ENCODE peak calls at places on chromosomes 11 and 22, in four cellular contexts. S is AG10803, A is AG09309, P is RWPE2. T is an unnamed sample.

GRCh38 chr22:19959587-19960490 is 18.2 kb upstream of the TXNRD2 start:
- DNase-seq in S (no peak), A (no peak), P (peak), T (no peak)

GRCh38 chr11:131025421-131026126 is 109.3 kb upstream of the SNX19 start:
- DNase-seq in S (no peak), A (no peak), P (no peak), T (no peak)

GRCh38 chr11:44033411-44033850 is 14.3 kb upstream of the ACCSL start:
- DNase-seq in S (no peak), A (no peak), P (no peak), T (no peak)

GRCh38 chr11:130054966-130055365 is 14.7 kb upstream of the APLP2 start:
- DNase-seq in S (no peak), A (no peak), P (no peak), T (no peak)

GRCh38 chr11:34299284-34299961 is 58.4 kb downstream of the ABTB2 start:
- DNase-seq in S (no peak), A (no peak), P (no peak), T (no peak)

GRCh38 chr11:107591098-107591445 is at the start of gene ELMOD1:
- DNase-seq in S (peak), A (no peak), P (peak), T (peak)

GRCh38 chr11:63882555-63883242 is 34.3 kb downstream of the RCOR2 start:
- DNase-seq in S (no peak), A (no peak), P (no peak), T (no peak)

GRCh38 chr22:47994899-47995573 is 1232.6 kb downstream of the TBC1D22A start:
- DNase-seq in S (no peak), A (no peak), P (no peak), T (no peak)

GRCh38 chr11:60316317-60316716 is 10.7 kb upstream of the MS4A6E start:
- DNase-seq in S (no peak), A (no peak), P (no peak), T (no peak)

GRCh38 chr11:112605093-112605666 is 344.5 kb upstream of the PLET1 start:
- DNase-seq in S (peak), A (peak), P (no peak), T (no peak)

GRCh38 chr11:75547617-75548054 is 14.4 kb upstream of the SERPINH1 start:
- DNase-seq in S (peak), A (no peak), P (no peak), T (peak)

GRCh38 chr11:1546077-1546535 is 26.0 kb downstream of the DUSP8 start:
- DNase-seq in S (no peak), A (no peak), P (no peak), T (no peak)

GRCh38 chr11:14141676-14142075 is 179.2 kb downstream of the SPON1 start:
- DNase-seq in S (peak), A (no peak), P (no peak), T (peak)

GRCh38 chr22:49007013-49007653 is 820.5 kb downstream of the BRD1 start:
- DNase-seq in S (no peak), A (no peak), P (no peak), T (no peak)

GRCh38 chr22:39748877-39749276 is 144.7 kb downstream of the ENTHD1 start:
- DNase-seq in S (peak), A (peak), P (no peak), T (peak)

GRCh38 chr11:118010738-118011461 is 24.7 kb downstream of the IL10RA start:
- DNase-seq in S (no peak), A (no peak), P (no peak), T (no peak)

GRCh38 chr22:30392661-30393321 is 4.0 kb upstream of the SEC14L2 start:
- DNase-seq in S (no peak), A (no peak), P (no peak), T (no peak)

GRCh38 chr22:36211237-36211881 is 9.8 kb upstream of the APOL4 start:
- DNase-seq in S (peak), A (no peak), P (no peak), T (peak)

GRCh38 chr22:37604875-37605274 is 3.8 kb upstream of the GGA1 start:
- DNase-seq in S (no peak), A (no peak), P (no peak), T (no peak)

GRCh38 chr11:6315811-6316425 is 4.4 kb downstream of the CAVIN3 start:
- DNase-seq in S (peak), A (no peak), P (no peak), T (peak)

GRCh38 chr11:131504199-131504949 is 134.0 kb downstream of the NTM start:
- DNase-seq in S (peak), A (no peak), P (no peak), T (no peak)

GRCh38 chr22:49210606-49211005 is 617.1 kb downstream of the BRD1 start:
- DNase-seq in S (no peak), A (no peak), P (no peak), T (no peak)

GRCh38 chr11:451738-452137 is 1.7 kb downstream of the PTDSS2 start:
- DNase-seq in S (no peak), A (no peak), P (no peak), T (no peak)

GRCh38 chr11:69567951-69568808 is 72.8 kb upstream of the CCND1 start:
- DNase-seq in S (peak), A (no peak), P (no peak), T (no peak)

GRCh38 chr22:21593406-21594232 is 26.1 kb downstream of the UBE2L3 start:
- DNase-seq in S (no peak), A (no peak), P (no peak), T (no peak)

GRCh38 chr11:126736682-126737404 is 263.7 kb downstream of the KIRREL3 start:
- DNase-seq in S (no peak), A (no peak), P (no peak), T (no peak)

GRCh38 chr11:2999464-2999998 is 7.4 kb upstream of the NAP1L4 start:
- DNase-seq in S (no peak), A (no peak), P (no peak), T (no peak)

GRCh38 chr11:102780491-102780918 is at the start of gene MMP10:
- DNase-seq in S (peak), A (no peak), P (no peak), T (peak)
- TF ChIP-seq CTCF in S (peak), A (peak), P (peak), T (peak)

DNA sequence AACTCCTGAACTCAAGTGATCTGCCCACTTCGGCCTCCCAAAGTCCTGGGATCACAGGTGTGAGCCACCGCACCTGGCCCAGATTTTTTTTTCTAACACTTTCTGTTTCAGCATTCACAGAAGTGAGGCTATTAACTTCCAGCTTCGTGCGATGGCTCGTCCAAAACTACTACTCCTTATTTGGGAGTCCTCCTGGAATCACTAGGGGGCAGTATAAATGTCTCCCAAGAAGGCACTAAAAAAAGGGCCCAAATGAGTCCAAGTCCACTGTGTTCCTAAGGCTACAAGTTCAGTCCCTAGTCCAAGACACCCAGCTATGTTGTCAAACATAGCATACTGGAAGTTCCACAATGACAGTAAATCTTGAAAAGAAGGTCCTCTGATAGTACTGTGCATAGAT is 63.2 kb upstream of the BIRC3 start:
- DNase-seq in S (no peak), A (no peak), P (no peak), T (no peak)
- TF ChIP-seq CTCF in S (peak), A (peak), P (peak), T (peak)

GRCh38 chr11:65423516-65424199 is 1.1 kb downstream of the NEAT1 start:
- DNase-seq in S (peak), A (peak), P (peak), T (no peak)

GRCh38 chr11:65421204-65422103 is 1.1 kb upstream of the NEAT1 start:
- DNase-seq in S (peak), A (peak), P (peak), T (peak)

GRCh38 chr11:65420506-65421203 is 1.9 kb upstream of the NEAT1 start:
- DNase-seq in S (no peak), A (no peak), P (no peak), T (no peak)

GRCh38 chr11:65422633-65423515 is at the start of gene NEAT1:
- DNase-seq in S (peak), A (peak), P (peak), T (peak)

GRCh38 chr11:65422104-65422632 is 430 bp upstream of the NEAT1 start:
- DNase-seq in S (peak), A (peak), P (peak), T (peak)
- TF ChIP-seq CTCF in S (no peak), A (no peak), P (no peak), T (no peak)

DNA sequence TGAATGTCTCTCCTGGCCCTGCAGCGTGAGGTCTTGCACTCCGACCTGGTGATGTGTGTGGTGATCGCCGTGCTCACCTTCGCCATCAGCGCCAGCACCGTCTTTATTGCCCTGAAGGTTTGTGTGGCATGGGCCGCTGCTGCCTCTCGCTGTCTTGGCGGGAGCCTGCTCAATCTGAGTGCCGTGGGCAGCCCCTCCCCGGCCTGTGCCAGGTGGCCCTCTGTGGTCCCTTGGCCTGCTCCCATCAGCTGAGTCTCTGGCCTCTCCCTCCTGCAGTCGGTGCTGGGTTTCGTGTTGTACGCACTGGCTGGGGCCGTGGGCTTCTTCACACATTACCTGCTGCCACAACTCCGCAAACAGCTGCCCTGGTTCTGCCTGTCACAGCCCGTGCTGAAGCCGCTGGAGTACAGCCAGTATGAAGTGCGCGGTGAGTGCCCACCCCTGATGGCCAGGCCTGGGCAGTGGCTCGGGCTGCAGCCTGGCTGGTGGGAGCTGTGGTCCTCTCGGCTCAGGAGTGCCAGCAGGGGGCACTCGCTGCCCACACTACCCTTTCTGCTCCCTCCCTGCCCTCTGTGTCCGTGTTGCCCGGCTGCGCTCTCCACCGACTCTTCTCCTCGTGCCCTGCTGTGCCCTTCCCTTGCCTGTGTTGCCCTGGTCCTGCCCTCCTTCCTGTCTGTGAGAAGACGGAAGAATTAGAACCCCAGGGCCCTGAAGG is 10.2 kb downstream of the PCNX3 start:
- DNase-seq in S (peak), A (no peak), P (no peak), T (peak)
- TF ChIP-seq CTCF in S (peak), A (peak), P (peak), T (peak)

DNA sequence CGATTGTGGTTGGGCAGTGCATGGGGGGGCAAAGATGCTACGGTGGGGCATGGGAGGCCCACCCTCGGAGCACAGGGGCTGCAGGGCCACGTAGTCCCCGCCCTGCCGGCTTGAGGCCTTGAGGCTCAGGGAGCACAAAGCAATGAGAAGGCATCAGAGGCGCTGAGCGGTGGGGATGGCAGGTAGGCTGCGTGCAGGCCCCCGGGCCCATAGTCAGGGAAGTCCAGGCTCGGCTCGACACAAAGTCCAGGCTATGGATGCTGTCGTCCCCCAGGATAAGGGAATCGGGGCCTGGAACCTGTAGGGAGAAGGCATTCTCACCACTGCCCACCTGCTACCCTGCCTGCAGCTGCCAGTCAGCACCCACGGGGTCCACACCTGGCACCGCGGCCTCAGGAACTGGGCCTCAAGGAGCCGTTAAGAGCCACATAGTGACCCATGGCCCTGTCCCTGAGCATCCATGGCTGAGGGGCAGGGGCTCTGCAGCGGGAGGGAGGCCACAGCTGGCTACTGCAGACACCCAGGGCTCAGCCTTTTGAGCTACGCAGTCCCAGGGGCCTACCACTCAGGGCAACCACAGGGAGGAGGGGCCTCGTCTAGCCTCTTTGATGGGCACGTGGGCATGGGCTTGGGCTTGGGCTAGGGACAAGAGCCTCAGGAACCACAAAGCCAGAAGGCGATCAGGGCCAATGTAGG is 179.7 kb downstream of the IGLL1 start:
- DNase-seq in S (no peak), A (no peak), P (no peak), T (no peak)
- TF ChIP-seq CTCF in S (no peak), A (no peak), P (no peak), T (no peak)

GRCh38 chr11:124441081-124441480 is 4.4 kb downstream of the OR8B8 start:
- DNase-seq in S (no peak), A (no peak), P (no peak), T (no peak)

GRCh38 chr11:124441519-124441918 is 4.0 kb downstream of the OR8B8 start:
- DNase-seq in S (no peak), A (no peak), P (no peak), T (no peak)

GRCh38 chr11:124442847-124443246 is 2.6 kb downstream of the OR8B8 start:
- DNase-seq in S (no peak), A (no peak), P (no peak), T (no peak)

GRCh38 chr11:124440608-124441007 is 4.9 kb downstream of the OR8B8 start:
- DNase-seq in S (no peak), A (no peak), P (no peak), T (no peak)

GRCh38 chr11:124442442-124442841 is 3.1 kb downstream of the OR8B8 start:
- DNase-seq in S (no peak), A (no peak), P (no peak), T (no peak)
- TF ChIP-seq CTCF in S (no peak), A (no peak), P (peak), T (no peak)

T was measured in fibroblast of villous mesenchyme.